ENCODE peak calls at places on chromosomes 16 and 17, in six cellular contexts. S, K, P, Y, V and Q are unnamed samples.

GRCh38 chr16:78444-79145 is 570 bp downstream of the MPG start:
- DNase-seq in S (no peak), K (no peak), P (peak), Y (peak), V (no peak), Q (peak)

GRCh38 chr16:47847220-47847970 is 308.4 kb downstream of the ABCC12 start:
- DNase-seq in S (no peak), K (no peak), P (no peak), Y (peak), V (no peak), Q (no peak)

GRCh38 chr17:58527306-58527705 is 12.9 kb upstream of the MTMR4 start:
- DNase-seq in S (no peak), K (no peak), P (no peak), Y (no peak), V (no peak), Q (no peak)

GRCh38 chr17:75194879-75195278 is 10.6 kb upstream of the NUP85 start:
- DNase-seq in S (no peak), K (no peak), P (no peak), Y (no peak), V (no peak), Q (no peak)

GRCh38 chr16:72530434-72530833 is 358.5 kb upstream of the PMFBP1 start:
- DNase-seq in S (peak), K (no peak), P (peak), Y (peak), V (no peak), Q (no peak)

GRCh38 chr17:57889892-57890856 is 40.3 kb upstream of the MRPS23 start:
- DNase-seq in S (peak), K (no peak), P (no peak), Y (peak), V (no peak), Q (no peak)

GRCh38 chr17:37117743-37118142 is 169.0 kb downstream of the AATF start:
- DNase-seq in S (no peak), K (no peak), P (no peak), Y (no peak), V (no peak), Q (no peak)

GRCh38 chr17:13030459-13031305 is 12.9 kb upstream of the ELAC2 start:
- DNase-seq in S (no peak), K (no peak), P (peak), Y (peak), V (peak), Q (peak)

GRCh38 chr17:57870283-57870635 is 20.4 kb upstream of the MRPS23 start:
- DNase-seq in S (no peak), K (no peak), P (no peak), Y (peak), V (no peak), Q (no peak)

GRCh38 chr17:17448723-17449122 is 28.1 kb upstream of the MED9 start:
- DNase-seq in S (no peak), K (no peak), P (no peak), Y (no peak), V (no peak), Q (no peak)

GRCh38 chr16:81626181-81626674 is 152.9 kb upstream of the PLCG2 start:
- DNase-seq in S (no peak), K (no peak), P (peak), Y (peak), V (no peak), Q (peak)